ENCODE peak calls at places on chromosomes 11 and 22, in five cellular contexts. S, Z, E, N and X are unnamed samples.

GRCh38 chr11:64852804-64853520 is 8.5 kb upstream of the CDC42BPG start:
- DNase-seq in S (no peak), Z (no peak), E (peak; percentile 86), N (no peak), X (no peak)

GRCh38 chr11:2534957-2535672 is 90.3 kb downstream of the KCNQ1 start:
- DNase-seq in S (no peak), Z (no peak), E (peak; percentile 65), N (peak; percentile 4), X (peak; percentile 65)

GRCh38 chr11:40290031-40290650 is 1169.3 kb downstream of the LRRC4C start:
- DNase-seq in S (no peak), Z (no peak), E (no peak), N (no peak), X (no peak)

GRCh38 chr22:21965762-21966288 is 13.2 kb upstream of the PPM1F start:
- DNase-seq in S (no peak), Z (no peak), E (no peak), N (no peak), X (no peak)

GRCh38 chr22:49690454-49690853 is 137.2 kb downstream of the BRD1 start:
- DNase-seq in S (no peak), Z (no peak), E (no peak), N (no peak), X (peak; percentile 78)

GRCh38 chr22:17411213-17411612 is 42.0 kb downstream of the CECR2 start:
- DNase-seq in S (no peak), Z (no peak), E (no peak), N (no peak), X (no peak)

GRCh38 chr11:119116235-119116594 is 5.2 kb upstream of the HINFP start:
- DNase-seq in S (no peak), Z (no peak), E (no peak), N (no peak), X (no peak)

GRCh38 chr22:17773606-17774205 is 563 bp downstream of the BID start:
- DNase-seq in S (no peak), Z (no peak), E (peak; percentile 93), N (peak; percentile 66), X (no peak)

GRCh38 chr11:33307984-33308383 is 50.8 kb downstream of the HIPK3 start:
- DNase-seq in S (no peak), Z (no peak), E (no peak), N (no peak), X (no peak)

GRCh38 chr11:122109932-122110331 is 6.1 kb downstream of the BLID start:
- DNase-seq in S (no peak), Z (no peak), E (no peak), N (no peak), X (no peak)

GRCh38 chr11:64086263-64086938 is 50.7 kb downstream of the FLRT1 start:
- DNase-seq in S (no peak), Z (no peak), E (no peak), N (peak; percentile 27), X (no peak)

GRCh38 chr22:26573026-26573662 is 16.8 kb downstream of the TPST2 start:
- DNase-seq in S (no peak), Z (peak; percentile 81), E (peak; percentile 91), N (peak; percentile 17), X (no peak)

GRCh38 chr11:111525456-111525855 is 10.9 kb downstream of the HOATZ start:
- DNase-seq in S (no peak), Z (no peak), E (no peak), N (no peak), X (no peak)

GRCh38 chr11:116600930-116601329 is 171.9 kb downstream of the BUD13 start:
- DNase-seq in S (no peak), Z (no peak), E (no peak), N (no peak), X (peak; percentile 10)

GRCh38 chr22:27107005-27107404 is 449.6 kb downstream of the MIAT start:
- DNase-seq in S (no peak), Z (no peak), E (no peak), N (no peak), X (no peak)

GRCh38 chr11:78564037-78564888 is 10.4 kb downstream of the NARS2 start:
- DNase-seq in S (peak; percentile 51), Z (no peak), E (no peak), N (peak; percentile 23), X (no peak)

GRCh38 chr11:78557236-78557635 is 17.4 kb downstream of the NARS2 start:
- DNase-seq in S (no peak), Z (no peak), E (no peak), N (no peak), X (no peak)

GRCh38 chr11:78560826-78561484 is 13.7 kb downstream of the NARS2 start:
- DNase-seq in S (no peak), Z (no peak), E (no peak), N (no peak), X (no peak)

GRCh38 chr11:78562398-78562797 is 12.3 kb downstream of the NARS2 start:
- DNase-seq in S (no peak), Z (no peak), E (no peak), N (no peak), X (no peak)

GRCh38 chr11:78560066-78560597 is 14.5 kb downstream of the NARS2 start:
- DNase-seq in S (no peak), Z (no peak), E (no peak), N (no peak), X (no peak)
- H3K4me3 ChIP-seq in S (no peak overlapping the region), Z (no peak overlapping the region), E (no peak overlapping the region), N (no peak overlapping the region), X (no peak overlapping the region)

GRCh38 chr11:130000552-130001176 is 2.0 kb downstream of the PRDM10 start:
- DNase-seq in S (no peak), Z (no peak), E (no peak), N (no peak), X (no peak)

GRCh38 chr11:130001491-130002351 is 914 bp downstream of the PRDM10 start:
- DNase-seq in S (no peak), Z (peak; percentile 45), E (no peak), N (peak; percentile 44), X (peak; percentile 81)

GRCh38 chr11:130002846-130003716 is 446 bp upstream of the PRDM10 start:
- DNase-seq in S (peak; percentile 96), Z (peak; percentile 91), E (peak; percentile 98), N (peak; percentile 94), X (peak; percentile 97)

GRCh38 chr11:130003717-130004001 is 1.0 kb upstream of the PRDM10 start:
- DNase-seq in S (no peak), Z (no peak), E (no peak), N (peak; percentile 82), X (no peak)

DNA sequence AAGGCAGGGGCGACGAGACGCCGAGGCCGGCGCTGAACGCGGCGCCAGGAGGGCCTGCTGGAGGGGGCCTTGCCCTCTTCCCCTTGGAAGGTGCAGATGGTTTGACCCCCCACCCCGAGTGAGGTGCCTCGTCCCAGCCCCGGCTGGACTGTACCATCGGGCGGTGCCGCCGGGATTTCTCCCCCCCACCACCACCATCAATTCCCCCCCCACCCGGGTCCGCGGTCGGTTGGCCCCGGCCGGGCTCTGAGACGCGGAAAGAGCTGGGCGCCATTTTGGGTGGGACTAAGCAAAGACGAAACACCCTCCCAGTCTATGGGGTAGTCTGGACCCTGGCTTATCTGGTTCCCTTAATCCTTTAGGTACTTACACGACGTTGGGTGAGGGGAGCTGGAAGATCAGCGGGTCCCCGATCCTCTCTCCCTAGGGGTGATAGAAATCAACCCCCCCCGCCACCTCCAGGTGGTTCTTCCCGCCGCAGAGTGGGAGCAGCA is at the start of gene PRDM10:
- DNase-seq in S (peak; percentile 84), Z (peak; percentile 92), E (peak; percentile 97), N (peak; percentile 93), X (peak; percentile 95)
- TF ChIP-seq POLR2A in S (no peak), Z (no peak), E (peak; percentile 7), N (no peak), X (no peak)

DNA sequence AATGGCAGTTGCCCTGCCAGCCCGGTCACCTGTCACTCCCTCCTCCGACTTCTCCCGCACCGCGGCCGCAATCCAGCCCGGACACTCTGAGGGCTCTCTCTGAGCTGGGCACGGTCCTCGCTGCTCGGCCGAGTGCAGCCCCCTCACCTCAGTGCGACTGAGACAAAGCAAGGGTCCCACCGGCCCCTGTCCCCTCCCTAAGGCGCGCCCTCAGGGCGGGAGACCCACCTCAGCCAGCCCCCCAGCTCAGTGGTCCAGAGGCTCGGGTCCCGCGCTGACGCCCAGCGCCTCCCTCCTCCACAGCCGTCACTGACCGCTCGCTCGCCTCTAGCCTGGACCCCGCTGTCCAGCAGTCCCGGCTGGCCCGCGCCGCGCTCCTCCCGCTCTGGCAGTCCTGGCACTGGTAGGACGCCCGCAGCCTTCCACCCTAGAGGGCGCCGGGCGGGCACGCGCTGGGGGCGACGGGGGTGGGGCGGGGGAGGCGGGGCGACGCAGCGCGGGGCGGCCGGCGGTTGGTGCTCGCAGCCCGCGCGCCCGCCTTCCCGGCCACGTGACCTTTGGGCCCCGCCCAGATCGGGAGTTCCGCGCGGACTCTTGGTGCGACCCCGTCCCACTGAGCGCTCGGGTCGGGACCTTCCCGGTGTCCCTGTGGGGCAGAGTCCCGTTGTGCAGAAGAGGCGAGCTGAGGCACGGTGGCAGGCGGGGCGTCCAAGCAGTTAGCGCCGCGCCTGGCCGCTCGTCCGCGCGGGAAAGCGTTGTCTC is 7.9 kb upstream of the L3MBTL2 start:
- DNase-seq in S (no peak), Z (peak; percentile 88), E (peak; percentile 94), N (peak; percentile 88), X (peak; percentile 92)
- TF ChIP-seq POLR2AphosphoS5 in S (peak; percentile 17), Z (no peak), E (peak; percentile 69), N (peak; percentile 21), X (peak; percentile 19)

DNA sequence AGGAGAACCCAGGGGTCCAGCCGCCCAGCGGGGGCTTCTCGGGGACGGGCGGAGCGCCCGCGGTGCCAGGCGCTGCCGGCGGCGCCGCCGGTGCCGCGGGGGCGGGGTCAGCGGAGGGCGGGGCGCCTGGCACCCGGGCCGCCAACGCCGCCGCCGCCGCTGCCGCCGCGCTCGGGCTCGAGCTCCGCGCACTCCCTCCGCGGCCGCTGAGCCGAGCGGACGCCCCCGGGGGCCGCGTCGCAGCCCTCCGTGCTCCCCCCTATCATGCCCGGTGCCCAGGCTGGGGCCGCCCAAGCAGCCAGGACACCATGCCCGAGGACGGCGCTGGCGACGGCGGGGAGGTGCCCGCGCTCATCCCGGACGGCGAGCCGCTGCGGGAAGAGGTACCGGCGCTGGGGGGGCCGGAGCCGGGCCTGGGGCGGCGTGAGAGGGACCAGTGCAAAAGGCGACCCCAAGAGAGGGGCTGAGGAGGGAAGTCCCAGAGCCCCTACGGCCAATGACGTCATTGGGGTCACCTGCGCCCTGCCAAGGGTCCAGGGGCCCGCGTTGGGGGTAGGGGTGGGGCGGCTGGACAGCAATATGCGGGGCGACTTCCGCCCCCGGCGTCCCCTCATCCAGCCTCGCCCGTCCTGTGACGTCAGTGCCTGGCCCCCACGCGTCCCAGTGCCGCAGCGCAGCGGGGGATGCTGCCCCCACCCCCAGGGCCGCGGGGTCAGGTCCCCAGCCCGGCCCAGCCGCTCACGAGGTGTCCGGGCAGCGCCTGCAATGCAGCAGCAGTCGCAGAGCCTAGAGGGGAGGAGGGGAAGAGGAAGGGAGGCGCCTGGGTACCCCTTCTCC is at the start of gene TMEM151A:
- DNase-seq in S (no peak), Z (no peak), E (no peak), N (no peak), X (no peak)
- H3K4me3 ChIP-seq in S (peak within 1 kb of the TSS; percentile 67), Z (peak within 1 kb of the TSS; percentile 45), E (peak within 1 kb of the TSS; percentile 33), N (peak within 1 kb of the TSS; percentile 56), X (peak within 1 kb of the TSS; percentile 51)

DNA sequence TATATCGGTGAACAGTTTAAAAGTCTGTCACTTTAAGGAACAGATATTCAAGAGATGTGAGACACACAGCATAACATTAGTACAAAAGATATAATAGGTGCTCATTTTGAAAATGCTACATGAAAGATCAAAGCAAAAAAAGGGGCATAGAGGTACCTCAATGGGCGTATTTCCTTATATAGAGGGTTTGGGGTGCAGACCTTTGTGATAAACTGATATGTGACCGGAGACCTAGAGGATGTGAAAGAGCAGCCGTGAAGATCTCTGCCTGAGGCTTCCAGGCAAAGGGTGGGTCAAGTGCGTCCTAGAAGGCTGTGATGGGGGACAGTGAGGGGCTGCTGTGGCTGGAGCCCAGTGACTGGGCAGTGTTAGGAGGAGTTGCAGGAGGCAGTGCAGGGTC is 551.4 kb downstream of the ETS1 start:
- DNase-seq in S (no peak), Z (no peak), E (no peak), N (no peak), X (no peak)
- TF ChIP-seq POLR2A in S (no peak), Z (no peak), E (no peak), N (no peak), X (no peak)